ENCODE peak calls at places on chromosome 12, in seven cellular contexts. One of them, this sample, is unnamed.

GRCh38 chr12:112165624-112166023 is 40.3 kb downstream of the TRAFD1 start:
- DNase-seq in HCT116: no peak
- DNase-seq in GM23338: no peak
- DNase-seq in HL-60: no peak
- DNase-seq in GM12878: no peak
- DNase-seq in HepG2: no peak
- DNase-seq in SK-N-SH: no peak
- DNase-seq in this sample: no peak

GRCh38 chr12:27277846-27278260 is 33.8 kb downstream of the STK38L start:
- DNase-seq in SK-N-SH: no peak
- DNase-seq in HepG2: peak; percentile 60
- DNase-seq in HL-60: no peak
- DNase-seq in HCT116: peak; percentile 6
- DNase-seq in GM23338: peak; percentile 59
- DNase-seq in GM12878: peak; percentile 73
- DNase-seq in this sample: peak; percentile 5

GRCh38 chr12:29960113-29960512 is 176.4 kb upstream of the TMTC1 start:
- DNase-seq in SK-N-SH: no peak
- DNase-seq in GM23338: no peak
- DNase-seq in HCT116: no peak
- DNase-seq in HepG2: no peak
- DNase-seq in HL-60: no peak
- DNase-seq in GM12878: no peak
- DNase-seq in this sample: no peak

GRCh38 chr12:124311292-124312109 is 16.6 kb downstream of the RFLNA start:
- DNase-seq in HepG2: no peak
- DNase-seq in GM23338: peak; percentile 35
- DNase-seq in GM12878: no peak
- DNase-seq in HL-60: no peak
- DNase-seq in SK-N-SH: no peak
- DNase-seq in HCT116: no peak
- DNase-seq in this sample: no peak

GRCh38 chr12:62021808-62022207 is 238.4 kb upstream of the USP15 start:
- DNase-seq in GM12878: no peak
- DNase-seq in HL-60: no peak
- DNase-seq in HepG2: peak; percentile 12
- DNase-seq in SK-N-SH: no peak
- DNase-seq in GM23338: peak; percentile 48
- DNase-seq in HCT116: no peak
- DNase-seq in this sample: no peak

GRCh38 chr12:54601841-54602240 is 13.4 kb upstream of the PPP1R1A start:
- DNase-seq in SK-N-SH: no peak
- DNase-seq in HepG2: no peak
- DNase-seq in HL-60: no peak
- DNase-seq in GM12878: no peak
- DNase-seq in HCT116: no peak
- DNase-seq in GM23338: peak; percentile 58
- DNase-seq in this sample: no peak

GRCh38 chr12:1384910-1385309 is 209.5 kb downstream of the FBXL14 start:
- DNase-seq in HepG2: no peak
- DNase-seq in GM12878: no peak
- DNase-seq in HCT116: no peak
- DNase-seq in SK-N-SH: no peak
- DNase-seq in HL-60: no peak
- DNase-seq in GM23338: no peak
- DNase-seq in this sample: no peak

GRCh38 chr12:104057771-104058197 is 6.5 kb upstream of the HCFC2 start:
- DNase-seq in GM12878: no peak
- DNase-seq in SK-N-SH: peak; percentile 40
- DNase-seq in GM23338: peak; percentile 76
- DNase-seq in HL-60: no peak
- DNase-seq in HepG2: no peak
- DNase-seq in HCT116: no peak
- DNase-seq in this sample: no peak

GRCh38 chr12:29253916-29254625 is 105.0 kb downstream of the FAR2 start:
- DNase-seq in HepG2: no peak
- DNase-seq in GM23338: no peak
- DNase-seq in SK-N-SH: no peak
- DNase-seq in HL-60: no peak
- DNase-seq in GM12878: no peak
- DNase-seq in HCT116: no peak
- DNase-seq in this sample: no peak

GRCh38 chr12:55724940-55725309 is 3.9 kb downstream of the CD63 start:
- DNase-seq in HL-60: no peak
- DNase-seq in SK-N-SH: no peak
- DNase-seq in GM23338: no peak
- DNase-seq in HCT116: no peak
- DNase-seq in GM12878: no peak
- DNase-seq in HepG2: no peak
- DNase-seq in this sample: no peak

GRCh38 chr12:52927964-52928363 is 21.0 kb upstream of the KRT18 start:
- DNase-seq in HCT116: no peak
- DNase-seq in HepG2: no peak
- DNase-seq in GM12878: no peak
- DNase-seq in HL-60: no peak
- DNase-seq in GM23338: no peak
- DNase-seq in SK-N-SH: no peak
- DNase-seq in this sample: no peak

GRCh38 chr12:130160711-130161231 is 1.5 kb upstream of the FZD10 start:
- DNase-seq in GM12878: no peak
- DNase-seq in GM23338: no peak
- DNase-seq in HCT116: no peak
- DNase-seq in HL-60: no peak
- DNase-seq in HepG2: no peak
- DNase-seq in SK-N-SH: no peak
- DNase-seq in this sample: no peak

GRCh38 chr12:130162771-130163460 is 652 bp downstream of the FZD10 start:
- DNase-seq in GM12878: no peak
- DNase-seq in SK-N-SH: peak; percentile 55
- DNase-seq in HL-60: no peak
- DNase-seq in GM23338: no peak
- DNase-seq in HCT116: no peak
- DNase-seq in HepG2: no peak
- DNase-seq in this sample: no peak

GRCh38 chr12:130160306-130160705 is 2.0 kb upstream of the FZD10 start:
- DNase-seq in SK-N-SH: no peak
- DNase-seq in HepG2: no peak
- DNase-seq in HL-60: no peak
- DNase-seq in GM23338: no peak
- DNase-seq in GM12878: no peak
- DNase-seq in HCT116: no peak
- DNase-seq in this sample: no peak

GRCh38 chr12:130162267-130162666 is at the start of gene FZD10:
- DNase-seq in GM12878: no peak
- DNase-seq in HCT116: no peak
- DNase-seq in GM23338: peak; percentile 62
- DNase-seq in HepG2: no peak
- DNase-seq in SK-N-SH: peak; percentile 77
- DNase-seq in HL-60: no peak
- DNase-seq in this sample: no peak

GRCh38 chr12:130161261-130162231 is 718 bp upstream of the FZD10 start:
- DNase-seq in GM12878: no peak
- DNase-seq in SK-N-SH: peak; percentile 58
- DNase-seq in HCT116: no peak
- DNase-seq in HepG2: no peak
- DNase-seq in GM23338: peak; percentile 80
- DNase-seq in HL-60: no peak
- DNase-seq in this sample: no peak
- TF ChIP-seq POLR2AphosphoS5 in GM12878: no peak
- TF ChIP-seq POLR2AphosphoS5 in SK-N-SH: no peak
- TF ChIP-seq POLR2AphosphoS5 in HCT116: no peak
- TF ChIP-seq POLR2AphosphoS5 in HepG2: no peak
- TF ChIP-seq POLR2AphosphoS5 in GM23338: no peak
- TF ChIP-seq POLR2AphosphoS5 in HL-60: no peak
- TF ChIP-seq POLR2AphosphoS5 in this sample: no peak

GRCh38 chr12:101877816-101878811 is 734 bp downstream of the DRAM1 start:
- DNase-seq in SK-N-SH: peak; percentile 18
- DNase-seq in HCT116: no peak
- DNase-seq in GM23338: peak; percentile 45
- DNase-seq in HL-60: no peak
- DNase-seq in GM12878: no peak
- DNase-seq in HepG2: peak; percentile 7
- DNase-seq in this sample: no peak
- TF ChIP-seq REST in SK-N-SH: no peak
- TF ChIP-seq REST in HCT116: no peak
- TF ChIP-seq REST in GM23338: no peak
- TF ChIP-seq REST in HL-60: no peak
- TF ChIP-seq REST in GM12878: no peak
- TF ChIP-seq REST in HepG2: no peak
- TF ChIP-seq REST in this sample: no peak

GRCh38 chr12:101686176-101686575 is 11.3 kb upstream of the CHPT1 start:
- DNase-seq in GM23338: no peak
- DNase-seq in SK-N-SH: no peak
- DNase-seq in GM12878: no peak
- DNase-seq in HL-60: no peak
- DNase-seq in HCT116: no peak
- DNase-seq in HepG2: no peak
- DNase-seq in this sample: no peak
- TF ChIP-seq POLR2AphosphoS5 in GM23338: no peak
- TF ChIP-seq POLR2AphosphoS5 in SK-N-SH: no peak
- TF ChIP-seq POLR2AphosphoS5 in GM12878: no peak
- TF ChIP-seq POLR2AphosphoS5 in HL-60: no peak
- TF ChIP-seq POLR2AphosphoS5 in HCT116: no peak
- TF ChIP-seq POLR2AphosphoS5 in HepG2: no peak
- TF ChIP-seq POLR2AphosphoS5 in this sample: no peak

GRCh38 chr12:96720363-96720705 is 186.7 kb upstream of the NEDD1 start:
- DNase-seq in SK-N-SH: no peak
- DNase-seq in HCT116: no peak
- DNase-seq in HL-60: no peak
- DNase-seq in GM12878: no peak
- DNase-seq in GM23338: peak; percentile 52
- DNase-seq in HepG2: no peak
- DNase-seq in this sample: no peak
- TF ChIP-seq REST in SK-N-SH: no peak
- TF ChIP-seq REST in HCT116: no peak
- TF ChIP-seq REST in HL-60: no peak
- TF ChIP-seq REST in GM12878: no peak
- TF ChIP-seq REST in GM23338: no peak
- TF ChIP-seq REST in HepG2: no peak
- TF ChIP-seq REST in this sample: no peak

This sample was measured in Panc1.